ENCODE peak calls at places on chromosomes 13 and 19, in seven cellular contexts. V, W, G, Q, F, B and S are unnamed samples.
A peak's percentile ranks its signal among the peaks of the same experiment; 100 is the strongest.

GRCh38 chr19:34309368-34310138 is 55.2 kb downstream of the GARRE1 start:
- DNase-seq in G (no peak), B (no peak), W (no peak), F (no peak), V (no peak), Q (no peak), S (no peak)

GRCh38 chr19:1650627-1651009 is 1.8 kb downstream of the TCF3 start:
- DNase-seq in B (no peak), G (no peak), W (no peak), V (peak; percentile 45), Q (no peak), F (no peak), S (no peak)

GRCh38 chr13:113499936-113500335 is 9.4 kb upstream of the DCUN1D2 start:
- DNase-seq in W (no peak), Q (no peak), G (no peak), B (no peak), F (no peak), V (no peak), S (no peak)

GRCh38 chr19:57302020-57302465 is 18.2 kb upstream of the ZNF543 start:
- DNase-seq in F (no peak), V (peak; percentile 90), Q (peak; percentile 60), B (no peak), W (no peak), G (no peak), S (no peak)

GRCh38 chr13:25249001-25249543 is 38.2 kb downstream of the MTMR6 start:
- DNase-seq in G (no peak), V (peak; percentile 39), W (no peak), F (peak; percentile 88), B (peak; percentile 92), Q (no peak), S (no peak)

GRCh38 chr19:628168-628567 is 5.2 kb downstream of the POLRMT start:
- DNase-seq in V (no peak), F (no peak), B (no peak), Q (no peak), G (no peak), W (no peak), S (no peak)

GRCh38 chr19:29478578-29479565 is 46.9 kb upstream of the VSTM2B start:
- DNase-seq in G (no peak), B (peak; percentile 95), V (peak; percentile 49), Q (no peak), W (no peak), F (no peak), S (no peak)

GRCh38 chr13:28741080-28741479 is 22.3 kb upstream of the SLC46A3 start:
- DNase-seq in B (no peak), G (no peak), F (no peak), W (no peak), Q (no peak), V (no peak), S (no peak)

GRCh38 chr13:95207769-95208366 is 93.4 kb downstream of the ABCC4 start:
- DNase-seq in W (no peak), B (no peak), Q (no peak), V (no peak), G (no peak), F (no peak), S (no peak)

GRCh38 chr19:48874309-48875135 is 2.3 kb downstream of the PPP1R15A start:
- DNase-seq in G (no peak), Q (no peak), F (no peak), B (no peak), W (no peak), V (peak; percentile 54), S (no peak)

GRCh38 chr19:6103217-6103644 is 7.1 kb downstream of the RFX2 start:
- DNase-seq in W (no peak), B (peak; percentile 88), G (no peak), V (peak; percentile 83), Q (peak; percentile 81), F (no peak), S (peak; percentile 81)

GRCh38 chr13:107003911-107004310 is 436.0 kb upstream of the ARGLU1 start:
- DNase-seq in B (no peak), V (no peak), W (no peak), F (no peak), G (no peak), Q (no peak), S (no peak)